ENCODE peak calls at places on chromosomes 4 and X, in six cellular contexts. M is lung, N is iPS DF 6.9, I is left lung, A is psoas muscle, H is body of pancreas. R is an unnamed sample. For H3K4me1, the result is how much of the 10 kb centered on the place peaks cover.

GRCh38 chr4:54659213-54660144 is 1.7 kb downstream of the KIT start:
- DNase-seq in N (no peak), M (no peak), A (no peak), H (peak), I (no peak), R (no peak)

GRCh38 chrX:97398030-97398551 is 514.4 kb downstream of the RPA4 start:
- DNase-seq in H (no peak), A (no peak), N (no peak), I (no peak), M (no peak), R (no peak)

GRCh38 chr4:138612428-138612827 is 370.3 kb upstream of the SLC7A11 start:
- DNase-seq in A (no peak), I (no peak), H (no peak), N (no peak), M (no peak), R (no peak)

GRCh38 chr4:107896158-107896645 is 35.1 kb upstream of the CYP2U1 start:
- DNase-seq in A (no peak), N (no peak), I (no peak), M (peak), H (no peak), R (no peak)

GRCh38 chr4:156312261-156312847 is 358.7 kb upstream of the CTSO start:
- DNase-seq in A (no peak), N (no peak), I (no peak), H (no peak), M (no peak), R (peak)

GRCh38 chr4:10099521-10100325 is 16.9 kb downstream of the WDR1 start:
- DNase-seq in I (no peak), A (no peak), N (no peak), M (no peak), H (no peak), R (no peak)

GRCh38 chr4:9927317-9928007 is 93.8 kb downstream of the SLC2A9 start:
- DNase-seq in A (no peak), M (no peak), H (no peak), I (no peak), N (no peak), R (no peak)

GRCh38 chr4:173426064-173426463 is 27.1 kb upstream of the SCRG1 start:
- DNase-seq in I (no peak), A (no peak), M (no peak), N (no peak), H (no peak), R (no peak)

GRCh38 chr4:26204911-26205368 is 115.9 kb upstream of the RBPJ start:
- DNase-seq in H (peak), N (no peak), M (no peak), A (peak), I (no peak), R (no peak)

GRCh38 chr4:18518098-18518497 is 496.5 kb upstream of the LCORL start:
- DNase-seq in M (no peak), N (no peak), I (no peak), H (no peak), A (no peak), R (no peak)

GRCh38 chr4:146095091-146095690 is 80.3 kb upstream of the LSM6 start:
- DNase-seq in A (no peak), H (peak), M (peak), I (no peak), N (peak), R (peak)

GRCh38 chrX:82218361-82218760 is 1016.5 kb downstream of the SH3BGRL start:
- DNase-seq in I (no peak), M (no peak), A (no peak), H (no peak), N (no peak), R (peak)

GRCh38 chr4:69584135-69584534 is 55.3 kb downstream of the UGT2A2 start:
- DNase-seq in I (no peak), N (no peak), A (no peak), H (no peak), M (no peak), R (no peak)

GRCh38 chr4:4386296-4386735 is 586 bp upstream of the NSG1 start:
- DNase-seq in H (no peak), A (peak), M (no peak), N (no peak), I (no peak), R (peak)

GRCh38 chrX:128057421-128057820 is 5.2 kb upstream of the ACTRT1 start:
- DNase-seq in A (no peak), I (no peak), N (no peak), M (no peak), H (no peak), R (no peak)

GRCh38 chrX:41408576-41408975 is 38.6 kb upstream of the NYX start:
- DNase-seq in N (no peak), M (no peak), H (no peak), I (no peak), A (no peak), R (no peak)

GRCh38 chr4:70722199-70722791 is 531 bp downstream of the RUFY3 start:
- DNase-seq in M (no peak), H (no peak), A (no peak), I (no peak), N (no peak), R (no peak)

GRCh38 chr4:179465131-179465797 is 2023.0 kb upstream of the AGA start:
- DNase-seq in M (no peak), H (no peak), I (no peak), N (peak), A (no peak), R (peak)

GRCh38 chr4:136643416-136643815 is 888.9 kb downstream of the PCDH18 start:
- DNase-seq in N (no peak), I (no peak), M (no peak), A (no peak), H (no peak), R (no peak)

GRCh38 chr4:137685357-137685756 is 153.1 kb upstream of the PCDH18 start:
- DNase-seq in A (no peak), H (no peak), N (no peak), I (no peak), M (no peak), R (peak)

GRCh38 chr4:103996637-103997036 is 276.9 kb upstream of the TACR3 start:
- DNase-seq in A (no peak), M (no peak), I (peak), N (peak), H (peak), R (peak)

DNA sequence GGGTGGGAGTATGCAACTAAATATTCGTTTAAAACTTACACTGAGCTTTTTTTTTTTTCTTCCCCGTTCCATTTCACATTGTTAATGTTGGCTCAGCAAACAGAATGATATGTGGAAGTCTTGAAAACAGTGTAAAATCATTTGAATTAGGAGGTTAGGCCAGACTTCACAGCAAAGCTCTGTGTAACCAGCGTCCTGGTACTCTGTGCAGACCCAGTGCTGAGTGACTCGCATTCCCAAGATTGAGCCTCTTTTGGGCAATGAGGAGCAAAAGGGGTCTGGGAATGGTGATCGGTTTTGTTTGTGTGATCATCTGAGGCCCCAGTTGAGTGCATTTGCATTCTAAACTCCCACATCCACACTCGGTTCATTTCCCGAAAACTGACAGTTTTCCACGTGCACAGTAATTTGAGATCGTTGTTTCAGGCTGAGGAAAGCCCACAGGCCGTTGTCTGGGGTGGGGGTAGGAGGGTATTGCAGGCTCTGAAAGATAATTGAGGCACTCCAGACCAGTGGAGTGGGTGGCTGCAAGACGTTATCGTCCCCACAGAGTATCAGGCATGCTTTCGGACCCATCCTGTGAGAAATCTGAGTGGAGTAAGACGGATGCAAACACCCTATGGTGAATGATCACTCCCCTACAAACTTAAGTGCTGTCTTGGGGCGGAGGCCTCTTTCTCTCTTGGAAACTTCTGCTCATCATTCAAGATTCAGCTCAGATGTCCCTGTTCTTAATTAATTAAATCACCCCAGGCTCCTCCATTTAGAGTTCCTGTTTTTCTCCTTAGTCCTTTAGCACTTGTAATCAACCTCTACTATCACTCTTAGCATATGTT is 96.0 kb downstream of the AFF1 start:
- DNase-seq in I (no peak), N (no peak), H (no peak), M (no peak), A (no peak), R (peak)
- H3K4me1 ChIP-seq in I (half or more), N (under half), H (half or more), M (half or more), A (half or more), R (half or more)

DNA sequence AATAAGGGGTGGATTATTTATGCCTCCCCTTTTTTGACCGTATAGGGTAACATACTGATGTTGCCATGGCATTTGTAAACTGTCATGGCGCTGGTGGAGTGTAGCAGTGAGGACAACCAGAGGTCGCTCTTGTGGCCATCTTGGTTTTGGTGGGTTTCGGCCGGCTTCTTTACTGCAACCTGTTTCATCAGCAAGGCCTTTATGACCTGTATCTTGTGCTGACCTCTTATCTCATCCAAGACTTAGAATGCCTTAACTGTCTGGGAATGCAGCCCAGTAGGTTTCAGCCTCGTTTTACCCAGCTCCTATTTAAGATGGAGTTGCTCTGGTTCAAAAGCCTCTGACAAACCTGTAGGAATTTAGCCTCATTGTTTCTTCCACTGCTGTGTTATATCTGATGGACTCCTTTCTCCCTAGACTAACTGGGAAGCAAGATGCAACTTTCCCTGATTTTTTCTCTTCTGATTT is 71.4 kb downstream of the TMEM131L start:
- DNase-seq in M (no peak), A (no peak), I (no peak), H (no peak), N (no peak), R (no peak)
- H3K27ac ChIP-seq in M (no peak), A (peak), I (no peak), H (peak), N (no peak), R (no peak)

GRCh38 chrX:150581093-150581775 is 12.8 kb downstream of the MTM1 start:
- DNase-seq in H (no peak), M (no peak), I (no peak), A (no peak), N (no peak), R (peak)
- H3K4me3 ChIP-seq in H (no peak), M (no peak), I (no peak), A (no peak), N (no peak), R (no peak)

GRCh38 chr4:186291256-186291890 is 25.4 kb downstream of the F11 start:
- DNase-seq in A (no peak), N (no peak), H (no peak), I (no peak), M (no peak), R (no peak)
- H3K4me1 ChIP-seq in A (under half), N (under half), H (under half), I (under half), M (under half), R (under half)

GRCh38 chrX:150199181-150199580 is 163.9 kb upstream of the MAMLD1 start:
- DNase-seq in H (no peak), M (no peak), A (no peak), N (no peak), I (no peak), R (no peak)
- H3K27ac ChIP-seq in H (no peak), M (no peak), A (no peak), N (no peak), I (no peak), R (no peak)

GRCh38 chr4:123325241-123325681 is 71.3 kb upstream of the SPRY1 start:
- DNase-seq in H (no peak), M (no peak), N (no peak), A (no peak), I (peak), R (peak)

GRCh38 chr4:123327846-123328447 is 68.6 kb upstream of the SPRY1 start:
- DNase-seq in M (no peak), A (no peak), N (no peak), I (no peak), H (no peak), R (peak)

GRCh38 chr4:123323998-123324397 is 72.6 kb upstream of the SPRY1 start:
- DNase-seq in A (no peak), M (no peak), I (no peak), N (no peak), H (no peak), R (no peak)

DNA sequence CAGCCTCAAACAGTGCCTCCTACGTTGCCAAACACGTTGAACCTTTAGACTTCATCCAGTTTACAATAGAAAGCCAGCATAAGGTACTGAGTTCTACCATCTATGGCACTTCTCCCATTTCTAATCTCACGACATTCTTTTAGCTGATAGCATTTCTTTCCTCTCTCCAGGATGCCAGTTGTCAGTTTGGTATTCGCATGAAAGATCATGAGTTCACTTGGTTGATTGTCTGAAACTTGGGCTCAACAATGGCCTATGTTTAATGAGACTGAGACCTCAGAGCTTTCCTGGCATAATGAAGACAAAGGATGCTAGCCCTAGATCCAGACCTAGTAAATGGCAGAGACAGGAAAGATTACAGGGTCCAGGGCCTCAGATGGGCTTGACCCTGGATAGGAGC is 69.2 kb upstream of the SPRY1 start:
- DNase-seq in M (no peak), H (no peak), I (no peak), A (no peak), N (no peak), R (no peak)
- H3K4me3 ChIP-seq in M (no peak), H (no peak), I (no peak), A (no peak), N (no peak), R (no peak)

GRCh38 chr4:89295415-89295927 is 12.1 kb downstream of the GPRIN3 start:
- DNase-seq in H (no peak), I (no peak), N (no peak), A (no peak), M (no peak), R (no peak)
- H3K4me1 ChIP-seq in H (half or more), I (half or more), N (under half), A (under half), M (under half), R (under half)

DNA sequence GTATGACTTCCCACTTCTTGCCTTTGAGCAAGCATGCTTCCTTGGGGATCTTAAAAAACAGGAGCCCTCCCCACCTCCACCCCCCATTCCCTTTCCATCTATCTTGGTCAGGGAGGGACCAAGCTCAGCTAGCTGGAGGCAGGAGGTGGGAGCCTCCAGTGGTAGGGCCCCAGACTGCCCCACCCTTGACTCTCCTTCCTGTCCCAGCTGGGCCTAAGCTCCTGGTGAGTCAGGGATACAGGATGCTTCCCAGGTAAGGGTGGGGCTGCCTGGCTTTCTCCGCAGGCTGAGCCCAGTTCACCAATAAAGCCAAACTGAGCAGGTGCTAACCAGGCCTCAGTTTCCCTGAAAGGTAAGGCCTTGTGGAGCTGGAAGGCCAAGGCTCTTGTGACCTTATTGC is 15.2 kb downstream of the EFNB1 start:
- DNase-seq in I (no peak), H (no peak), M (no peak), N (no peak), A (no peak), R (no peak)
- H3K27ac ChIP-seq in I (no peak), H (no peak), M (no peak), N (no peak), A (no peak), R (no peak)

DNA sequence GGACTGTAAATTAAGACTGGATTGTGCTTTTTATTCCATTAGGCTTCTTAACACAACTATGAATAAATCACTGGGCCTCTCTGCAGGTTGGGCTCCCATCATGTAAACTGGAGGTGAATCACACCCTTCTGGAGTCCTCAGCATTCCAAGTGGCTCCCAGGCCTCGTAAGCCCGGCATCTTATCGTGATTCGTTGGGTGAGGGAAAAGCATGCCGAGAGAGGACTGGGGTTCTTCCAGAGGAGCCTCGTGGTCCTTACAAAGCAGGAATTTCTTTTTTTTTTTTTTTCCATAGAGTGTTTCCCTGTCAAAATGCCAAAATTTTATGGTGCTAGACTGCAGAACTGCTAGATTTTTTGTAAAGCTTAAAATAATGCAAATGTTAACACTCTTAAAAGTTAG is 20.0 kb downstream of the CLDN22 start:
- DNase-seq in I (peak), N (no peak), H (no peak), M (peak), A (no peak), R (no peak)
- H3K4me3 ChIP-seq in I (no peak), N (no peak), H (no peak), M (no peak), A (no peak), R (no peak)

R was measured in A673.